ENCODE peak calls at places on chromosomes 6 and 20, in six cellular contexts. D is pancreas, A is heart right ventricle, V is H9, P is lung, H is A549. J is an unnamed sample. For H3K9me3, the result is how much of the 10 kb centered on the place peaks cover.

GRCh38 chr6:27669278-27669797 is 196.4 kb upstream of the ZNF184 start:
- DNase-seq in D (no peak), A (no peak), V (no peak), P (no peak), H (no peak), J (no peak)

GRCh38 chr6:125888989-125889656 is 67.4 kb upstream of the HINT3 start:
- DNase-seq in D (no peak), A (no peak), V (peak), P (peak), H (no peak), J (no peak)

GRCh38 chr20:45339084-45339483 is 9.1 kb downstream of the SDC4 start:
- DNase-seq in D (no peak), A (no peak), V (no peak), P (no peak), H (no peak), J (no peak)

GRCh38 chr6:19153270-19153980 is 683.7 kb upstream of the ID4 start:
- DNase-seq in D (no peak), A (no peak), V (no peak), P (no peak), H (no peak), J (no peak)

GRCh38 chr20:46807998-46808397 is 86.6 kb upstream of the EYA2 start:
- DNase-seq in D (no peak), A (no peak), V (no peak), P (no peak), H (no peak), J (no peak)

GRCh38 chr6:27255866-27256265 is 8.4 kb downstream of the PRSS16 start:
- DNase-seq in D (no peak), A (no peak), V (no peak), P (no peak), H (no peak), J (no peak)

GRCh38 chr6:11921017-11921438 is 91.1 kb upstream of the HIVEP1 start:
- DNase-seq in D (no peak), A (no peak), V (peak), P (no peak), H (peak), J (no peak)

GRCh38 chr6:35694462-35694861 is 5.7 kb upstream of the FKBP5 start:
- DNase-seq in D (no peak), A (no peak), V (no peak), P (no peak), H (peak), J (no peak)

GRCh38 chr6:131744432-131744831 is 33.6 kb upstream of the CTAGE9 start:
- DNase-seq in D (no peak), A (no peak), V (no peak), P (no peak), H (no peak), J (no peak)

GRCh38 chr6:139330271-139330670 is 38.5 kb upstream of the TXLNB start:
- DNase-seq in D (no peak), A (no peak), V (no peak), P (no peak), H (no peak), J (no peak)

GRCh38 chr20:10539818-10540553 is 104.9 kb downstream of the SLX4IP start:
- DNase-seq in D (no peak), A (no peak), V (no peak), P (no peak), H (no peak), J (no peak)

GRCh38 chr6:129188795-129189194 is 305.9 kb downstream of the LAMA2 start:
- DNase-seq in D (no peak), A (no peak), V (no peak), P (no peak), H (no peak), J (no peak)

GRCh38 chr20:36128463-36129176 is 25.9 kb upstream of the EPB41L1 start:
- DNase-seq in D (no peak), A (no peak), V (no peak), P (no peak), H (no peak), J (no peak)

GRCh38 chr6:148599967-148600426 is 146.8 kb upstream of the UST start:
- DNase-seq in D (no peak), A (no peak), V (peak), P (no peak), H (no peak), J (no peak)

GRCh38 chr6:148596886-148597455 is 149.9 kb upstream of the UST start:
- DNase-seq in D (no peak), A (no peak), V (no peak), P (no peak), H (no peak), J (no peak)

GRCh38 chr6:148598690-148599089 is 148.1 kb upstream of the UST start:
- DNase-seq in D (no peak), A (no peak), V (no peak), P (no peak), H (no peak), J (no peak)

GRCh38 chr6:148602136-148602535 is 144.7 kb upstream of the UST start:
- DNase-seq in D (no peak), A (no peak), V (no peak), P (no peak), H (no peak), J (no peak)
- H3K9me3 ChIP-seq in D (under half), A (under half), V (under half), P (under half), H (under half), J (under half)

DNA sequence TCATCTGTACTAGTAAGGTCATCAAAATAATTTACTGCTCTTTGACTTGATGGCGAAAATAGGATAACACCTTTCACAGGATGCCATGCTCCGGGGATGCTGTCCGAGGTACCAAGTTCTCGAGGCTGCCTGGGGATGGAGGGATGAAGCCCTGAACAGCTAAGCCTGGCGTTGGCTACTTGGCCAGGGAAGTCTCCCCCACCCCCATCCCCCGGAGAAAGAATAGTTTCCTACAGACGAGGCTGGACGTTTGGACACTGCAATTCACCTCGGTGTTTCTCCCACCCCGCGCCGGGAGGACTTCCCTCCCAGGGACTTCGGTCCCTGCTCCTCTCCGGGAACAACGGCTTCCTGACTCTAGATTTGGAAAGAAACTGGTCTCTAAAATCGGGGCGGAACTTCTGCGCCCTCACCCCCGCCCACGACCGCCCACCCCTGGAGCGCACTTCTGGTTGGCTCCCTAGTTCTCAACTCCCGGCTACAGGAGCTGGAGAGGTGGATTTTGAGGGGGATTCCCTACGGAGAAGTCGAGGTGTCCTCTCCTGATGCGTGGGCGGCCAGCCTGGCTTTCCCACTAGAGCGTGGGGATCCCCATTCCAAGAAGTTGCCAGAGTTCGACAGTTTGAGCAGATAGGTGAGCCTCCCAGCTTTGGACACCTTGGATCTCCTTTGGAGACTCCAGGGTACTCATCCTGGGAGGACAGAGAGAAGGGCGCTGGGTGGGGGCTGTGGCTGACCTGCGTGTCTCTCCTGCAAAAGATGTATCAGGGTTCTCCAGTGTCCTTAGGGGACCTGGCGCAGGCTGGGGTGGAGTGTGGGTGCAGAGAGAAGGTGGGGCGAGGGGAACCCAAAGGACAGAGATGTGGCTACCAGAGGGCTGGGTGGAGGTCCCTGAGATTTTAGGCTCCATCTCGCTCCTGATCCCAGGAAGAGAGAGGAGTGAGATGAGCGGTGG is 1.1 kb downstream of the PCSK2 start:
- DNase-seq in D (peak), A (no peak), V (peak), P (no peak), H (no peak), J (no peak)
- H3K27ac ChIP-seq in D (no peak), A (no peak), V (no peak), P (no peak), H (no peak), J (no peak)

GRCh38 chr6:165098165-165098564 is 211.2 kb downstream of the C6orf118 start:
- DNase-seq in D (no peak), A (no peak), V (no peak), P (no peak), H (peak), J (no peak)
- TF ChIP-seq CTCF in D (no peak), A (no peak), V (peak), P (no peak), H (no peak), J (no peak)

GRCh38 chr6:137013738-137014602 is 30.8 kb downstream of the IL20RA start:
- DNase-seq in D (no peak), A (no peak), V (no peak), P (no peak), H (peak), J (no peak)

GRCh38 chr6:137019476-137020272 is 25.1 kb downstream of the IL20RA start:
- DNase-seq in D (no peak), A (no peak), V (no peak), P (no peak), H (no peak), J (no peak)

GRCh38 chr6:137015943-137016342 is 28.8 kb downstream of the IL20RA start:
- DNase-seq in D (no peak), A (no peak), V (no peak), P (no peak), H (no peak), J (no peak)

GRCh38 chr6:137013031-137013430 is 31.7 kb downstream of the IL20RA start:
- DNase-seq in D (no peak), A (no peak), V (no peak), P (no peak), H (no peak), J (no peak)

GRCh38 chr6:137016366-137016765 is 28.4 kb downstream of the IL20RA start:
- DNase-seq in D (no peak), A (no peak), V (no peak), P (no peak), H (no peak), J (no peak)
- H3K9me3 ChIP-seq in D (under half), A (under half), V (under half), P (under half), H (under half), J (under half)

DNA sequence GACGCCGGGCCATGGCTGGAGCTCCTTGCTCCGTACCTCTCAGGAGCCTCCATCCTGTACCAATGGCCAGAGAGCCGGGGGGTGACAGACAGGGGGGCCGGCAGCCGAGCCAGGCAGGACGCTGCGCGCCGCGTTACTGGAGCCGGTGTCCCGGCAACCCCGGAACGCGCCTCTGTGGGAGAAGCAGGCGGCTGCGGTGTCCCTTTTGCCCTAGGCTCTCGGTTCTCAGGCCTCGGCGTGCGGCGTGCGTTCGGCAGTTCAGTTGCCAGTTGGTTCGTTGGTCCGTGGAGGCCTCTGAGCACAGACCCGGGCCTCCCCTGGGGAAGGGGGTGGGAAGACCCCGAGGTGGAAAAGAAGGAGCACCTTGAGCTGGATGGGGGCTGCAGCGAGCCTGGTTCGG is at the start of gene SPATS1:
- DNase-seq in D (peak), A (no peak), V (peak), P (no peak), H (no peak), J (no peak)
- H3K27ac ChIP-seq in D (no peak), A (no peak), V (no peak), P (no peak), H (no peak), J (no peak)

J was measured in vagina.